ENCODE peak calls at places on chromosome 12, in seven cellular contexts. W is left ventricle myocardium inferior; N is activated naive CD4-positive, alpha-beta T cell; Q is head of caudate nucleus; Y is OCI-LY7; P is NCI-H460; Z is RPMI7951. X is an unnamed sample.
A peak's percentile ranks its signal among the peaks of the same experiment; 100 is the strongest.

GRCh38 chr12:85029456-85029855 is 6.6 kb downstream of the TSPAN19 start:
- DNase-seq in W (no peak), N (no peak), Q (no peak), Y (peak; percentile 32), P (peak; percentile 51), Z (peak; percentile 6), X (peak; percentile 58)

GRCh38 chr12:91767237-91767636 is 378.4 kb downstream of the BTG1 start:
- DNase-seq in W (no peak), N (no peak), Q (no peak), Y (no peak), P (no peak), Z (no peak), X (no peak)

GRCh38 chr12:111330800-111331752 is 37.8 kb downstream of the PHETA1 start:
- DNase-seq in W (no peak), N (no peak), Q (peak; percentile 2), Y (peak; percentile 61), P (peak; percentile 47), Z (peak; percentile 64), X (peak; percentile 61)

GRCh38 chr12:45762185-45763110 is 32.9 kb downstream of the ARID2 start:
- DNase-seq in W (no peak), N (no peak), Q (peak; percentile 45), Y (peak; percentile 26), P (peak; percentile 38), Z (peak; percentile 19), X (peak; percentile 22)

GRCh38 chr12:90027041-90027440 is 318.4 kb upstream of the ATP2B1 start:
- DNase-seq in W (no peak), N (no peak), Q (no peak), Y (no peak), P (no peak), Z (no peak), X (no peak)

GRCh38 chr12:124730455-124730932 is 133.2 kb downstream of the SCARB1 start:
- DNase-seq in W (peak; percentile 50), N (no peak), Q (no peak), Y (no peak), P (no peak), Z (peak; percentile 78), X (no peak)

GRCh38 chr12:25496098-25496587 is 56.9 kb downstream of the LMNTD1 start:
- DNase-seq in W (no peak), N (no peak), Q (no peak), Y (no peak), P (no peak), Z (peak; percentile 70), X (no peak)

GRCh38 chr12:131615316-131616053 is 95.4 kb upstream of the SFSWAP start:
- DNase-seq in W (no peak), N (no peak), Q (no peak), Y (no peak), P (no peak), Z (no peak), X (no peak)

GRCh38 chr12:67630373-67631088 is 18.0 kb upstream of the DYRK2 start:
- DNase-seq in W (no peak), N (peak; percentile 77), Q (peak; percentile 28), Y (peak; percentile 90), P (no peak), Z (peak; percentile 68), X (no peak)

GRCh38 chr12:69284131-69284530 is 44.8 kb downstream of the CPSF6 start:
- DNase-seq in W (peak; percentile 81), N (peak; percentile 12), Q (peak; percentile 75), Y (no peak), P (peak; percentile 44), Z (peak; percentile 82), X (peak; percentile 89)

X was measured in LoVo.